ENCODE peak calls at places on chromosomes 13 and 19, in five cellular contexts. K is RWPE1, Y is heart left ventricle, L is tibial artery, C is activated B cell treated with CpG ODN at 0.5 μM for 24 hours. W is an unnamed sample.
A peak's percentile ranks its signal among the peaks of the same experiment; 100 is the strongest.

GRCh38 chr19:32682317-32682716 is 6.7 kb downstream of the RGS9BP start:
- DNase-seq in Y (no peak), K (no peak), C (no peak), L (no peak), W (no peak)

GRCh38 chr13:98144501-98145350 is 1.8 kb downstream of the FARP1 start:
- DNase-seq in K (peak; percentile 20), Y (no peak), L (no peak), C (no peak), W (no peak)

GRCh38 chr13:51811920-51812328 is 8.0 kb upstream of the DHRS12 start:
- DNase-seq in K (no peak), Y (no peak), L (no peak), C (no peak), W (no peak)

GRCh38 chr19:55472463-55472862 is 4.0 kb upstream of the ZNF628 start:
- DNase-seq in K (peak; percentile 48), L (no peak), C (no peak), Y (no peak), W (no peak)

GRCh38 chr19:11142528-11143171 is 12.9 kb downstream of the SPC24 start:
- DNase-seq in L (peak; percentile 97), C (no peak), Y (peak; percentile 93), K (peak; percentile 91), W (no peak)

GRCh38 chr13:50220938-50221337 is 205.7 kb downstream of the KCNRG start:
- DNase-seq in Y (no peak), K (no peak), L (no peak), C (no peak), W (no peak)

GRCh38 chr19:800360-801029 is 3.2 kb downstream of the PTBP1 start:
- DNase-seq in C (no peak), K (no peak), Y (peak; percentile 18), L (no peak), W (no peak)

GRCh38 chr13:100399455-100399854 is 189.1 kb downstream of the GGACT start:
- DNase-seq in C (no peak), Y (no peak), K (no peak), L (no peak), W (no peak)

GRCh38 chr19:48624067-48624594 is 4.8 kb downstream of the SPHK2 start:
- DNase-seq in K (peak; percentile 92), L (peak; percentile 99), C (peak; percentile 95), Y (peak; percentile 98), W (peak; percentile 97)

GRCh38 chr19:55452381-55453325 is 8.8 kb downstream of the ISOC2 start:
- DNase-seq in C (no peak), L (no peak), Y (peak; percentile 65), K (peak; percentile 73), W (peak; percentile 45)

DNA sequence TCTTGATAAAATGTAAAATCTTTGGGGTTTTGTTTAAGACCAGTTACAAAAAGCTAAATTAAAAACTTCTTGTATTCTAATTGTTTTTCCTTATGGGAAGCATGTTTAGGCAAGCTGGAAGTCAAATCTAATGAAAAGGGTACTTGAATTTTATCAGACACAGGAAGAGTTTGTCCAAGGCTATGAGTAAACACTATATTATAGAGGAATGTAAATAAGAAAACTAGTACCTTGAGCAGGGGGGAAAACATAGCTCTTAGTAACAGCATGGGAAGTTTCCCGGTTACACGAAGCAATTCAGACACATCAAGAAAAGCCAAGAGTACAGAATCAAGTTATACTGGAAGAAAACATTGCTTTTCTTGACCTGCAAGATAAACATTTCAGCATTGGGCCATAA is 19.8 kb upstream of the ZNF780A start:
- DNase-seq in C (no peak), L (no peak), Y (no peak), K (no peak), W (no peak)
- TF ChIP-seq CTCF in C (no peak), L (no peak), Y (no peak), K (no peak), W (no peak)

GRCh38 chr19:58573658-58574164 is 576 bp upstream of the MZF1 start:
- DNase-seq in K (no peak), L (no peak), Y (no peak), C (no peak), W (no peak)

GRCh38 chr19:58571575-58571947 is 1.6 kb downstream of the MZF1 start:
- DNase-seq in K (no peak), C (no peak), L (peak; percentile 62), Y (peak; percentile 2), W (no peak)

GRCh38 chr19:58570770-58571574 is 2.2 kb downstream of the MZF1 start:
- DNase-seq in Y (peak; percentile 8), L (peak; percentile 64), C (no peak), K (no peak), W (no peak)

GRCh38 chr19:58572026-58572817 is 913 bp downstream of the MZF1 start:
- DNase-seq in K (no peak), Y (no peak), C (no peak), L (peak; percentile 63), W (no peak)

GRCh38 chr19:58572818-58573657 is at the start of gene MZF1:
- DNase-seq in C (peak; percentile 100), L (peak; percentile 100), K (peak; percentile 97), Y (peak; percentile 100), W (peak; percentile 99)
- TF ChIP-seq CTCF in C (no peak), L (no peak), K (no peak), Y (no peak), W (peak; percentile 45)

GRCh38 chr13:112215871-112216270 is 148.9 kb downstream of the SOX1 start:
- DNase-seq in Y (no peak), K (no peak), L (no peak), C (no peak), W (no peak)

GRCh38 chr13:112212533-112212932 is 145.6 kb downstream of the SOX1 start:
- DNase-seq in K (no peak), C (no peak), L (no peak), Y (no peak), W (no peak)

GRCh38 chr13:112210401-112210800 is 143.5 kb downstream of the SOX1 start:
- DNase-seq in C (no peak), Y (no peak), L (no peak), K (no peak), W (no peak)

GRCh38 chr13:112217431-112217830 is 150.5 kb downstream of the SOX1 start:
- DNase-seq in Y (no peak), K (no peak), C (no peak), L (peak; percentile 35), W (no peak)

DNA sequence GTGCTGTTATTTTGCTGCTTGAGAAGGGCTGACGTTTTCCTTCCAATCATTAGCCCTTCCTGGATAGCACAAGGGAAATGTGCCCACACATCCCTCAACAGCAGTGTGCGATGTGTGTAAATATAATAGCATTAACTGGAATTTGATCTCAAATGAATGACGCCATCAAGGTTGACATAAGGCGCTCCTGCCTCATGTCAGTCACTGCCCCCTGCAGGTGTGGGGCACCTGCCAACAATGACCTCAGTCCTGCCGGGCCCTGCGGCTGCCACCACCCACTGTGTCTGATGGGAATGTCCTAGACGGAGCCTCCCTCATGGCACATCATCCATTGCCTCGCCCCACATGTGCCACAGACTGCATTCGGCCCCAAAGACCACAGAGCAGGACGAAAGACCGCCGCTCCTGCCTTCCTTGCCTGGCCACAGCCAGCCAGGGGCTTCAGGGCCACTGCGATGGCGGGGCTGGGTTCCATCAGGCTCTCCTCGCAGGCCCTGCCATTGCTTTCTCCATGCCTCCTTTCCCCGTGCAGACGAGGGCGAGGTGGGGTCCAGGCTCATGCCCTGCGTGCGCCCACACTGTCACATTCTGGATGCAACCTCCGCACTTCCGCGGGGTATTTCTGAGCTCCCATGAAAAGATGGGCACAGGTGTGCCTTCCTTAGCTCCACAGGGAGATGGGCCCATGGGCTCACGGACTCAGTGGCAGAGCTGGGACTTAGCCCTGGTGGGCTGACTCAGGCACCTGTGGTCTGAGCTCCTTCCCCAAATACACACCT is 146.7 kb downstream of the SOX1 start:
- DNase-seq in K (no peak), C (no peak), Y (no peak), L (no peak), W (no peak)
- TF ChIP-seq CTCF in K (no peak), C (no peak), Y (no peak), L (no peak), W (no peak)

GRCh38 chr19:37370880-37371661 is at the start of gene ZNF527:
- DNase-seq in C (peak; percentile 96), L (peak; percentile 98), Y (peak; percentile 98), K (peak; percentile 92), W (peak; percentile 97)
- TF ChIP-seq CTCF in C (no peak), L (peak; percentile 3), Y (no peak), K (no peak), W (no peak)

GRCh38 chr13:80341098-80341701 is at the start of gene SPRY2:
- DNase-seq in L (peak; percentile 96), Y (peak; percentile 94), K (peak; percentile 85), C (peak; percentile 54), W (peak; percentile 88)
- TF ChIP-seq CTCF in L (peak; percentile 24), Y (no peak), K (no peak), C (no peak), W (peak; percentile 39)

GRCh38 chr13:59747529-59747928 is 416.2 kb downstream of the DIAPH3 start:
- DNase-seq in L (no peak), Y (no peak), K (no peak), C (no peak), W (no peak)
- TF ChIP-seq CTCF in L (no peak), Y (no peak), K (no peak), C (no peak), W (no peak)

DNA sequence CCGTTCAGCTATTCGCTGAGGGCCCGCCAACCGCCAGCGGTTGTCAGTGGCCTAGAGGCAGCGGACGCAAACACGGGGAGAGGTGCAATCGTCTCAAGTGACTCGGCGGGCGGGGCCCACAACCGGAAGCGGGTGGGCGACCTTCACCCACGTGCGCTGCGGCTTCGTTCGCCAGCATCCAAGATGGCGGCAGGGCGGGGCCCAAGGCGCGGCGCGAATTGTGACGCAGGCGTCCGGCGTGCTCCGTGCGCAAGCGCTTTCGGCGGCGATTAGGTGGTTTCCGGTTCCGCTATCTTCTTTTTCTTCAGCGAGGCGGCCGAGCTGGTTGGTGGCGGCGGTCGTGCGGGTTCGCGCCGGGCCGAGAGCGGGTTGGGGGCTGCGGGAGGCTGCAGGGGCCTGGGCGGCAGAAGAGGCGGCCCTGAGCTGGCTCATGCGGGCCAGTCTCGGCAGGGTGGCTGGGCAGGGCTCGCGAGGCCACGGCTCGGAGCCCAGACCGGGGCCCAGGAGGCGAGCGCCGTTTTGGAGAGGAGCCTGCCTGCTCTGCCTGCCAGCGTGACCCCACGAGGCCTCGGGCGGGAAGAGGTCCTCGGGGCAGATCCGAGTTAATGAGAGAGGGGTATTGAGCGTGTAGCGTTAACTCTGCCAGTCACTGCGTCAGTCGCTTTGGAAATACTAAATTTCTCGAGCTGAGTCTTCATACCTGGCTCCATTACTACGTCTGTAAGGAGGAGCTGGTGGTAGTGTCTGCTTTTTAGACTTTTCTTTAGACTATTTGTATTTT is at the start of gene UBA52:
- DNase-seq in L (peak; percentile 99), C (peak; percentile 100), Y (peak; percentile 97), K (peak; percentile 91), W (peak; percentile 97)
- TF ChIP-seq CTCF in L (no peak), C (no peak), Y (no peak), K (no peak), W (no peak)

GRCh38 chr13:33351324-33351723 is 65.8 kb upstream of the STARD13 start:
- DNase-seq in C (no peak), Y (no peak), K (no peak), L (no peak), W (no peak)
- TF ChIP-seq CTCF in C (no peak), Y (no peak), K (no peak), L (no peak), W (no peak)

W was measured in progenitor cell of endocrine pancreas.